ENCODE peak calls at places on chromosomes 6 and 20, in nine cellular contexts. One of them, this sample, is unnamed.

GRCh38 chr6:150764638-150765456 is 100.7 kb upstream of the MTHFD1L start:
- DNase-seq in effector memory CD4-positive, alpha-beta T cell: no peak
- DNase-seq in ELR: no peak
- DNase-seq in osteoblast: no peak
- DNase-seq in progenitor cell of endocrine pancreas: no peak
- DNase-seq in activated gamma-delta T cell treated with Interleukin-2 at 50 U/mL for 16 hours: no peak
- DNase-seq in HCEC 1CT: no peak
- DNase-seq in NCI-H774: no peak
- DNase-seq in pons: no peak
- DNase-seq in this sample: no peak

GRCh38 chr6:54043360-54043759 is 67.9 kb upstream of the MLIP start:
- DNase-seq in HCEC 1CT: no peak
- DNase-seq in NCI-H774: no peak
- DNase-seq in progenitor cell of endocrine pancreas: no peak
- DNase-seq in osteoblast: no peak
- DNase-seq in pons: no peak
- DNase-seq in activated gamma-delta T cell treated with Interleukin-2 at 50 U/mL for 16 hours: no peak
- DNase-seq in ELR: no peak
- DNase-seq in effector memory CD4-positive, alpha-beta T cell: no peak
- DNase-seq in this sample: no peak

GRCh38 chr20:50536333-50536732 is 26.1 kb downstream of the PTPN1 start:
- DNase-seq in pons: no peak
- DNase-seq in osteoblast: no peak
- DNase-seq in HCEC 1CT: no peak
- DNase-seq in activated gamma-delta T cell treated with Interleukin-2 at 50 U/mL for 16 hours: no peak
- DNase-seq in NCI-H774: no peak
- DNase-seq in ELR: no peak
- DNase-seq in effector memory CD4-positive, alpha-beta T cell: no peak
- DNase-seq in progenitor cell of endocrine pancreas: no peak
- DNase-seq in this sample: no peak

GRCh38 chr6:33452496-33452895 is 1.9 kb upstream of the ZBTB9 start:
- DNase-seq in HCEC 1CT: no peak
- DNase-seq in ELR: no peak
- DNase-seq in effector memory CD4-positive, alpha-beta T cell: no peak
- DNase-seq in osteoblast: peak; percentile 81
- DNase-seq in pons: no peak
- DNase-seq in activated gamma-delta T cell treated with Interleukin-2 at 50 U/mL for 16 hours: no peak
- DNase-seq in NCI-H774: no peak
- DNase-seq in progenitor cell of endocrine pancreas: no peak
- DNase-seq in this sample: no peak

GRCh38 chr20:25044660-25045342 is 13.1 kb downstream of the ACSS1 start:
- DNase-seq in effector memory CD4-positive, alpha-beta T cell: no peak
- DNase-seq in osteoblast: no peak
- DNase-seq in ELR: no peak
- DNase-seq in progenitor cell of endocrine pancreas: no peak
- DNase-seq in activated gamma-delta T cell treated with Interleukin-2 at 50 U/mL for 16 hours: no peak
- DNase-seq in NCI-H774: no peak
- DNase-seq in HCEC 1CT: no peak
- DNase-seq in pons: peak; percentile 72
- DNase-seq in this sample: no peak

GRCh38 chr6:159390384-159390783 is 221.2 kb downstream of the FNDC1 start:
- DNase-seq in pons: no peak
- DNase-seq in activated gamma-delta T cell treated with Interleukin-2 at 50 U/mL for 16 hours: no peak
- DNase-seq in HCEC 1CT: no peak
- DNase-seq in progenitor cell of endocrine pancreas: no peak
- DNase-seq in osteoblast: no peak
- DNase-seq in effector memory CD4-positive, alpha-beta T cell: no peak
- DNase-seq in NCI-H774: no peak
- DNase-seq in ELR: no peak
- DNase-seq in this sample: no peak

GRCh38 chr6:36843169-36843568 is 3.9 kb upstream of the CPNE5 start:
- DNase-seq in osteoblast: no peak
- DNase-seq in effector memory CD4-positive, alpha-beta T cell: no peak
- DNase-seq in activated gamma-delta T cell treated with Interleukin-2 at 50 U/mL for 16 hours: no peak
- DNase-seq in HCEC 1CT: no peak
- DNase-seq in ELR: no peak
- DNase-seq in progenitor cell of endocrine pancreas: no peak
- DNase-seq in pons: no peak
- DNase-seq in NCI-H774: no peak
- DNase-seq in this sample: no peak

GRCh38 chr6:89793586-89793985 is 26.0 kb downstream of the MDN1 start:
- DNase-seq in NCI-H774: no peak
- DNase-seq in effector memory CD4-positive, alpha-beta T cell: no peak
- DNase-seq in osteoblast: no peak
- DNase-seq in HCEC 1CT: no peak
- DNase-seq in progenitor cell of endocrine pancreas: no peak
- DNase-seq in pons: no peak
- DNase-seq in ELR: no peak
- DNase-seq in activated gamma-delta T cell treated with Interleukin-2 at 50 U/mL for 16 hours: no peak
- DNase-seq in this sample: no peak

GRCh38 chr20:7379206-7379605 is 561.1 kb downstream of the HAO1 start:
- DNase-seq in NCI-H774: no peak
- DNase-seq in osteoblast: peak; percentile 8
- DNase-seq in progenitor cell of endocrine pancreas: no peak
- DNase-seq in activated gamma-delta T cell treated with Interleukin-2 at 50 U/mL for 16 hours: no peak
- DNase-seq in ELR: no peak
- DNase-seq in HCEC 1CT: no peak
- DNase-seq in effector memory CD4-positive, alpha-beta T cell: no peak
- DNase-seq in pons: no peak
- DNase-seq in this sample: no peak

GRCh38 chr6:16041327-16041726 is 87.6 kb upstream of the MYLIP start:
- DNase-seq in pons: no peak
- DNase-seq in activated gamma-delta T cell treated with Interleukin-2 at 50 U/mL for 16 hours: no peak
- DNase-seq in HCEC 1CT: no peak
- DNase-seq in ELR: no peak
- DNase-seq in effector memory CD4-positive, alpha-beta T cell: no peak
- DNase-seq in progenitor cell of endocrine pancreas: no peak
- DNase-seq in osteoblast: no peak
- DNase-seq in NCI-H774: no peak
- DNase-seq in this sample: no peak

GRCh38 chr6:144675231-144675861 is 390.2 kb downstream of the UTRN start:
- DNase-seq in effector memory CD4-positive, alpha-beta T cell: no peak
- DNase-seq in HCEC 1CT: peak; percentile 59
- DNase-seq in progenitor cell of endocrine pancreas: no peak
- DNase-seq in activated gamma-delta T cell treated with Interleukin-2 at 50 U/mL for 16 hours: no peak
- DNase-seq in osteoblast: no peak
- DNase-seq in pons: no peak
- DNase-seq in ELR: no peak
- DNase-seq in NCI-H774: peak; percentile 26
- DNase-seq in this sample: no peak

GRCh38 chr6:88561034-88561973 is 395.2 kb upstream of the CNR1 start:
- DNase-seq in effector memory CD4-positive, alpha-beta T cell: no peak
- DNase-seq in ELR: no peak
- DNase-seq in NCI-H774: no peak
- DNase-seq in progenitor cell of endocrine pancreas: no peak
- DNase-seq in HCEC 1CT: no peak
- DNase-seq in activated gamma-delta T cell treated with Interleukin-2 at 50 U/mL for 16 hours: no peak
- DNase-seq in pons: no peak
- DNase-seq in osteoblast: no peak
- DNase-seq in this sample: no peak

GRCh38 chr6:39947611-39948068 is 13.4 kb upstream of the MOCS1 start:
- DNase-seq in progenitor cell of endocrine pancreas: no peak
- DNase-seq in HCEC 1CT: no peak
- DNase-seq in osteoblast: no peak
- DNase-seq in pons: no peak
- DNase-seq in ELR: no peak
- DNase-seq in effector memory CD4-positive, alpha-beta T cell: no peak
- DNase-seq in activated gamma-delta T cell treated with Interleukin-2 at 50 U/mL for 16 hours: no peak
- DNase-seq in NCI-H774: no peak
- DNase-seq in this sample: no peak

GRCh38 chr20:58447733-58448391 is 58.8 kb downstream of the VAPB start:
- DNase-seq in osteoblast: peak; percentile 45
- DNase-seq in NCI-H774: no peak
- DNase-seq in ELR: peak; percentile 77
- DNase-seq in pons: peak; percentile 45
- DNase-seq in progenitor cell of endocrine pancreas: peak; percentile 30
- DNase-seq in activated gamma-delta T cell treated with Interleukin-2 at 50 U/mL for 16 hours: peak; percentile 44
- DNase-seq in effector memory CD4-positive, alpha-beta T cell: peak; percentile 16
- DNase-seq in HCEC 1CT: peak; percentile 40
- DNase-seq in this sample: no peak

GRCh38 chr20:51136326-51136725 is 113.4 kb upstream of the KCNG1 start:
- DNase-seq in osteoblast: no peak
- DNase-seq in effector memory CD4-positive, alpha-beta T cell: no peak
- DNase-seq in NCI-H774: no peak
- DNase-seq in activated gamma-delta T cell treated with Interleukin-2 at 50 U/mL for 16 hours: no peak
- DNase-seq in progenitor cell of endocrine pancreas: no peak
- DNase-seq in HCEC 1CT: no peak
- DNase-seq in ELR: no peak
- DNase-seq in pons: no peak
- DNase-seq in this sample: no peak

GRCh38 chr6:25155221-25155620 is 124.0 kb upstream of the CARMIL1 start:
- DNase-seq in progenitor cell of endocrine pancreas: no peak
- DNase-seq in osteoblast: no peak
- DNase-seq in HCEC 1CT: no peak
- DNase-seq in pons: no peak
- DNase-seq in effector memory CD4-positive, alpha-beta T cell: no peak
- DNase-seq in NCI-H774: no peak
- DNase-seq in ELR: no peak
- DNase-seq in activated gamma-delta T cell treated with Interleukin-2 at 50 U/mL for 16 hours: no peak
- DNase-seq in this sample: no peak

GRCh38 chr6:80767808-80768207 is 661.3 kb downstream of the BCKDHB start:
- DNase-seq in progenitor cell of endocrine pancreas: no peak
- DNase-seq in osteoblast: peak; percentile 18
- DNase-seq in ELR: peak; percentile 92
- DNase-seq in HCEC 1CT: peak; percentile 93
- DNase-seq in NCI-H774: no peak
- DNase-seq in pons: no peak
- DNase-seq in effector memory CD4-positive, alpha-beta T cell: no peak
- DNase-seq in activated gamma-delta T cell treated with Interleukin-2 at 50 U/mL for 16 hours: no peak
- DNase-seq in this sample: no peak

GRCh38 chr6:32967151-32968091 is 973 bp upstream of the BRD2 start:
- DNase-seq in HCEC 1CT: peak; percentile 67
- DNase-seq in effector memory CD4-positive, alpha-beta T cell: no peak
- DNase-seq in osteoblast: peak; percentile 45
- DNase-seq in progenitor cell of endocrine pancreas: no peak
- DNase-seq in pons: peak; percentile 87
- DNase-seq in NCI-H774: peak; percentile 22
- DNase-seq in ELR: peak; percentile 72
- DNase-seq in activated gamma-delta T cell treated with Interleukin-2 at 50 U/mL for 16 hours: no peak
- DNase-seq in this sample: peak; percentile 55

GRCh38 chr6:132937466-132937906 is 123.1 kb downstream of the RPS12 start:
- DNase-seq in ELR: peak; percentile 62
- DNase-seq in effector memory CD4-positive, alpha-beta T cell: no peak
- DNase-seq in NCI-H774: peak; percentile 84
- DNase-seq in activated gamma-delta T cell treated with Interleukin-2 at 50 U/mL for 16 hours: no peak
- DNase-seq in pons: peak; percentile 55
- DNase-seq in HCEC 1CT: peak; percentile 21
- DNase-seq in osteoblast: peak; percentile 42
- DNase-seq in progenitor cell of endocrine pancreas: peak; percentile 29
- DNase-seq in this sample: peak; percentile 72

GRCh38 chr6:151310852-151311767 is 71.3 kb downstream of the AKAP12 start:
- DNase-seq in NCI-H774: no peak
- DNase-seq in progenitor cell of endocrine pancreas: no peak
- DNase-seq in activated gamma-delta T cell treated with Interleukin-2 at 50 U/mL for 16 hours: no peak
- DNase-seq in effector memory CD4-positive, alpha-beta T cell: no peak
- DNase-seq in ELR: no peak
- DNase-seq in osteoblast: no peak
- DNase-seq in pons: no peak
- DNase-seq in HCEC 1CT: no peak
- DNase-seq in this sample: no peak

GRCh38 chr6:100378576-100378975 is 86.1 kb downstream of the SIM1 start:
- DNase-seq in pons: no peak
- DNase-seq in effector memory CD4-positive, alpha-beta T cell: no peak
- DNase-seq in HCEC 1CT: no peak
- DNase-seq in NCI-H774: no peak
- DNase-seq in activated gamma-delta T cell treated with Interleukin-2 at 50 U/mL for 16 hours: no peak
- DNase-seq in ELR: no peak
- DNase-seq in osteoblast: no peak
- DNase-seq in progenitor cell of endocrine pancreas: no peak
- DNase-seq in this sample: no peak

GRCh38 chr6:133774356-133774755 is 114.6 kb upstream of the TCF21 start:
- DNase-seq in HCEC 1CT: peak; percentile 85
- DNase-seq in NCI-H774: no peak
- DNase-seq in ELR: peak; percentile 86
- DNase-seq in effector memory CD4-positive, alpha-beta T cell: no peak
- DNase-seq in osteoblast: peak; percentile 81
- DNase-seq in activated gamma-delta T cell treated with Interleukin-2 at 50 U/mL for 16 hours: no peak
- DNase-seq in progenitor cell of endocrine pancreas: no peak
- DNase-seq in pons: no peak
- DNase-seq in this sample: no peak

GRCh38 chr20:60340232-60340631 is 382.0 kb downstream of the CDH26 start:
- DNase-seq in ELR: no peak
- DNase-seq in progenitor cell of endocrine pancreas: no peak
- DNase-seq in osteoblast: no peak
- DNase-seq in pons: no peak
- DNase-seq in HCEC 1CT: no peak
- DNase-seq in effector memory CD4-positive, alpha-beta T cell: no peak
- DNase-seq in NCI-H774: no peak
- DNase-seq in activated gamma-delta T cell treated with Interleukin-2 at 50 U/mL for 16 hours: no peak
- DNase-seq in this sample: no peak

GRCh38 chr6:53761036-53761435 is 33.8 kb upstream of the LRRC1 start:
- DNase-seq in effector memory CD4-positive, alpha-beta T cell: no peak
- DNase-seq in NCI-H774: no peak
- DNase-seq in HCEC 1CT: peak; percentile 22
- DNase-seq in osteoblast: no peak
- DNase-seq in pons: no peak
- DNase-seq in activated gamma-delta T cell treated with Interleukin-2 at 50 U/mL for 16 hours: no peak
- DNase-seq in progenitor cell of endocrine pancreas: no peak
- DNase-seq in ELR: no peak
- DNase-seq in this sample: no peak

GRCh38 chr6:44203955-44204354 is 12.8 kb upstream of the MYMX start:
- DNase-seq in osteoblast: no peak
- DNase-seq in effector memory CD4-positive, alpha-beta T cell: no peak
- DNase-seq in progenitor cell of endocrine pancreas: no peak
- DNase-seq in HCEC 1CT: no peak
- DNase-seq in pons: no peak
- DNase-seq in ELR: no peak
- DNase-seq in NCI-H774: no peak
- DNase-seq in activated gamma-delta T cell treated with Interleukin-2 at 50 U/mL for 16 hours: no peak
- DNase-seq in this sample: no peak

GRCh38 chr6:42403415-42403814 is 48.3 kb downstream of the TRERF1 start:
- DNase-seq in pons: no peak
- DNase-seq in ELR: peak; percentile 54
- DNase-seq in NCI-H774: no peak
- DNase-seq in osteoblast: no peak
- DNase-seq in HCEC 1CT: no peak
- DNase-seq in progenitor cell of endocrine pancreas: no peak
- DNase-seq in activated gamma-delta T cell treated with Interleukin-2 at 50 U/mL for 16 hours: no peak
- DNase-seq in effector memory CD4-positive, alpha-beta T cell: no peak
- DNase-seq in this sample: no peak

GRCh38 chr20:40547492-40548129 is 141.4 kb downstream of the MAFB start:
- DNase-seq in progenitor cell of endocrine pancreas: no peak
- DNase-seq in activated gamma-delta T cell treated with Interleukin-2 at 50 U/mL for 16 hours: no peak
- DNase-seq in HCEC 1CT: no peak
- DNase-seq in pons: no peak
- DNase-seq in osteoblast: no peak
- DNase-seq in effector memory CD4-positive, alpha-beta T cell: no peak
- DNase-seq in ELR: no peak
- DNase-seq in NCI-H774: no peak
- DNase-seq in this sample: no peak

GRCh38 chr6:104227502-104227901 is 632.2 kb downstream of the HACE1 start:
- DNase-seq in activated gamma-delta T cell treated with Interleukin-2 at 50 U/mL for 16 hours: no peak
- DNase-seq in progenitor cell of endocrine pancreas: no peak
- DNase-seq in ELR: no peak
- DNase-seq in NCI-H774: no peak
- DNase-seq in osteoblast: no peak
- DNase-seq in pons: peak; percentile 31
- DNase-seq in effector memory CD4-positive, alpha-beta T cell: no peak
- DNase-seq in HCEC 1CT: no peak
- DNase-seq in this sample: no peak

GRCh38 chr20:41005361-41005729 is 23.3 kb upstream of the TOP1 start:
- DNase-seq in progenitor cell of endocrine pancreas: no peak
- DNase-seq in NCI-H774: no peak
- DNase-seq in effector memory CD4-positive, alpha-beta T cell: no peak
- DNase-seq in ELR: peak; percentile 100
- DNase-seq in osteoblast: peak; percentile 92
- DNase-seq in pons: peak; percentile 48
- DNase-seq in HCEC 1CT: peak; percentile 99
- DNase-seq in activated gamma-delta T cell treated with Interleukin-2 at 50 U/mL for 16 hours: no peak
- DNase-seq in this sample: no peak

This sample was measured in NCI-H748 treated with DMSO at 0.1 percent for 48 hours.